ENCODE peak calls at places on chromosomes 3 and 15, in eight cellular contexts. H is HCT116, G is PC-3, O is MM.1S, Q is GM23248, R is OCI-LY7, X is PC-9, N is SK-N-SH. V is an unnamed sample.
A peak's percentile ranks its signal among the peaks of the same experiment; 100 is the strongest.

GRCh38 chr3:38602576-38603250 is 46.8 kb downstream of the SCN5A start:
- DNase-seq in O (no peak), R (no peak), X (no peak), G (no peak), H (no peak), N (no peak), Q (no peak), V (no peak)

GRCh38 chr3:35592589-35593295 is 46.6 kb upstream of the ARPP21 start:
- DNase-seq in O (no peak), N (no peak), R (peak; percentile 4), X (no peak), Q (no peak), H (no peak), G (no peak), V (no peak)

GRCh38 chr3:32815812-32816438 is 1.9 kb upstream of the TRIM71 start:
- DNase-seq in O (no peak), Q (no peak), H (no peak), N (no peak), X (no peak), R (no peak), G (no peak), V (peak; percentile 42)

GRCh38 chr15:71755092-71755491 is 55.3 kb upstream of the NR2E3 start:
- DNase-seq in X (no peak), N (no peak), G (no peak), H (no peak), Q (no peak), O (no peak), R (no peak), V (no peak)

GRCh38 chr3:32522682-32523081 is 20.0 kb upstream of the CMTM6 start:
- DNase-seq in Q (no peak), X (no peak), O (no peak), R (no peak), H (no peak), N (no peak), G (no peak), V (peak; percentile 26)

GRCh38 chr3:14549256-14549931 is 9.3 kb upstream of the GRIP2 start:
- DNase-seq in R (peak; percentile 40), Q (peak; percentile 59), X (no peak), O (peak; percentile 10), H (peak; percentile 15), G (peak; percentile 45), N (peak; percentile 53), V (no peak)

GRCh38 chr3:99747915-99748314 is 69.7 kb upstream of the CMSS1 start:
- DNase-seq in N (no peak), O (no peak), Q (peak; percentile 73), R (no peak), G (peak; percentile 81), X (peak; percentile 39), H (peak; percentile 6), V (peak; percentile 28)

GRCh38 chr3:29183346-29184087 is 97.4 kb upstream of the RBMS3 start:
- DNase-seq in N (no peak), X (no peak), G (no peak), H (no peak), O (no peak), R (no peak), Q (peak; percentile 93), V (no peak)

GRCh38 chr3:157475921-157476395 is 27.3 kb downstream of the VEPH1 start:
- DNase-seq in X (no peak), Q (peak; percentile 55), O (no peak), H (no peak), R (no peak), G (peak; percentile 36), N (no peak), V (no peak)

GRCh38 chr3:32817195-32817560 is 619 bp upstream of the TRIM71 start:
- DNase-seq in X (no peak), N (no peak), Q (no peak), R (no peak), O (no peak), H (no peak), G (no peak), V (peak; percentile 68)

GRCh38 chr15:71806452-71806931 is 3.9 kb upstream of the NR2E3 start:
- DNase-seq in R (no peak), Q (peak; percentile 60), X (no peak), N (peak; percentile 73), O (no peak), H (no peak), G (peak; percentile 48), V (no peak)

GRCh38 chr3:9402410-9403228 is 5.2 kb downstream of the SETD5 start:
- DNase-seq in R (no peak), N (peak; percentile 44), G (no peak), O (no peak), X (no peak), H (no peak), Q (peak; percentile 52), V (peak; percentile 73)

GRCh38 chr3:1532935-1533606 is 440.2 kb downstream of the CNTN6 start:
- DNase-seq in G (no peak), Q (no peak), O (peak; percentile 88), R (no peak), X (no peak), N (no peak), H (no peak), V (no peak)

GRCh38 chr3:1529666-1530065 is 436.8 kb downstream of the CNTN6 start:
- DNase-seq in Q (no peak), X (no peak), O (no peak), R (no peak), H (no peak), N (no peak), G (no peak), V (no peak)

GRCh38 chr3:1528621-1529020 is 435.8 kb downstream of the CNTN6 start:
- DNase-seq in X (no peak), R (no peak), N (no peak), Q (no peak), H (no peak), G (no peak), O (peak; percentile 61), V (no peak)

GRCh38 chr3:1531981-1532380 is 439.2 kb downstream of the CNTN6 start:
- DNase-seq in H (no peak), R (no peak), O (no peak), N (no peak), Q (no peak), G (no peak), X (no peak), V (no peak)

DNA sequence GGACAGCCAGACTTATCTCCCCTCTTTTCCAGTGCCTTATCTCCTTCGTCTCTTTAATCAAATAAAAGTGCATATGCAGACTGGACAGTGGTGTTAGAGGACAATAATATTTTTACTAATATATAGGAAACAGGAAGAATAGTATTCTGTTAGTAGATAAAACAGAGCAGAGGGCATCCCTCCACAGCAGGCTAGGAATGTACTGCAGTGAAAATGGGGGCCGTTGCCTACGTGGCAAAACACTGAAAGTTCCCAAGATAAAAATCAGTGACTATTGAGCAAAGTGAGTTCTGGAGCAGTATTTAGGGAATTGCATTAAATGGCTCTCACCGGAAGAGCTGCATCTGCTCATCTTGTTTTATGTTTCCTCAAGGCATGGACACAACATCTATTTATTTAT is 435.0 kb downstream of the CNTN6 start:
- DNase-seq in Q (no peak), G (no peak), R (no peak), N (peak; percentile 72), X (no peak), H (no peak), O (no peak), V (no peak)
- H3K9me3 ChIP-seq in Q (no peaks in the 10 kb centered on the region), G (peaks cover 14% of the 10 kb centered on the region), R (no peaks in the 10 kb centered on the region), N (peaks cover 6% of the 10 kb centered on the region), X (no peaks in the 10 kb centered on the region), H (peaks cover 22% of the 10 kb centered on the region), O (no peaks in the 10 kb centered on the region), V (no peaks in the 10 kb centered on the region)

DNA sequence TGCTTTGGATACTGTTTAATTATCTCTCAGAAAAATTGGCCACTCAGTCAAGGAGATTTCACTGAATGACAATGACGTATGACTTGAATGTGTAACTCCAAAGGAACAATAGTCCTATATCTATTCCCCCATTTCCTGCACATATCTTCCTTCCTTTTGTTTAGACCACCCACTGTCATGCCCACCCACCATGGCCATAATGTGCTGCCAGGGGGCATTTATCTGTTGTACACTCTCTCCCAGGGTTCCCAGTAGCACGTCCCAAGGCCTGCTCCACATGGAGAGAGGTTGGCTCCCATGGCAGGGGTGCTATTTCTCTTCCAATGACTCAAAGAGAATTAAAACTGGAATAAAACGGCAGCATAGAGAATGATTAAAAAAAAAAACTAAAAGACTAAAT is 36.8 kb upstream of the CTNNB1 start:
- DNase-seq in H (no peak), Q (no peak), G (no peak), X (no peak), O (no peak), N (no peak), R (no peak), V (no peak)
- H3K9me2 ChIP-seq in H (no peaks in the 10 kb centered on the region), Q (no peaks in the 10 kb centered on the region), G (no peaks in the 10 kb centered on the region), X (no peaks in the 10 kb centered on the region), O (no peaks in the 10 kb centered on the region), N (no peaks in the 10 kb centered on the region), R (no peaks in the 10 kb centered on the region), V (no peaks in the 10 kb centered on the region)

DNA sequence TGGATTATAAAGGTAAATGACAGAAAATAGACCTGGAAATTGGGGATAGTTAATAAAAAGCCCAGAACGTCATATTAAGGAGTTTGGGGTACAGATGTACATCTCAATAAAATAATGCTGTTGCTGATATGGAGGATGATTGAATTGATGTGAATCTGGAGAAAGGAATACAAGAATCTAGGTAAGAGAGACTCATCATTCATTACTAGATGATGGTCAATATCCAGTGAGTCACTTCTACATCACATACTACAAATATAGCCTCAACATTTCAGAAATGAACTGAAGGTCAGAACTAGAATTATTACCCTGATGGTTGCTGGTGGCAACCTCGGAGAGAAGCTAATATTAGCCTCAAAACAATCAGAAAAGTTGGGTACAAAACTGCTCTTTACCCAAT is 37.6 kb upstream of the P3H2 start:
- DNase-seq in R (no peak), X (no peak), H (no peak), N (no peak), O (no peak), Q (no peak), G (no peak), V (no peak)
- H3K9me3 ChIP-seq in R (no peaks in the 10 kb centered on the region), X (peaks cover 16% of the 10 kb centered on the region), H (no peaks in the 10 kb centered on the region), N (no peaks in the 10 kb centered on the region), O (no peaks in the 10 kb centered on the region), Q (no peaks in the 10 kb centered on the region), G (no peaks in the 10 kb centered on the region), V (no peaks in the 10 kb centered on the region)

GRCh38 chr3:78360849-78361248 is 1321.0 kb downstream of the ROBO2 start:
- DNase-seq in N (no peak), H (no peak), G (no peak), Q (no peak), X (no peak), O (no peak), R (no peak), V (no peak)
- H3K9me2 ChIP-seq in N (no peaks in the 10 kb centered on the region), H (no peaks in the 10 kb centered on the region), G (no peaks in the 10 kb centered on the region), Q (no peaks in the 10 kb centered on the region), X (no peaks in the 10 kb centered on the region), O (no peaks in the 10 kb centered on the region), R (no peaks in the 10 kb centered on the region), V (no peaks in the 10 kb centered on the region)